ENCODE peak calls at places on chromosomes 6 and 20, in nine cellular contexts. V is GM13977; R is heart left ventricle; Q is amygdala; U is activated CD8-positive, alpha-beta memory T cell treated with anti-CD3 and anti-CD28 coated beads for 1 hour; C is HepG2; D is cardiac muscle cell; M is myocyte; N is PC-3. T is an unnamed sample.

GRCh38 chr6:1767481-1768246 is 157.9 kb downstream of the FOXC1 start:
- DNase-seq in V (no peak), R (no peak), Q (no peak), U (no peak), C (no peak), D (peak; percentile 91), M (peak; percentile 38), N (peak; percentile 68), T (no peak)

GRCh38 chr6:108565893-108566292 is 5.2 kb downstream of the FOXO3 start:
- DNase-seq in V (no peak), R (no peak), Q (no peak), U (no peak), C (peak; percentile 81), D (no peak), M (peak; percentile 44), N (peak; percentile 45), T (no peak)

GRCh38 chr6:168169624-168170023 is 90.6 kb upstream of the FRMD1 start:
- DNase-seq in V (no peak), R (no peak), Q (no peak), U (no peak), C (no peak), D (no peak), M (no peak), N (no peak), T (no peak)

GRCh38 chr6:145506554-145506953 is 228.8 kb downstream of the EPM2A start:
- DNase-seq in V (no peak), R (peak; percentile 58), Q (no peak), U (no peak), C (no peak), D (no peak), M (no peak), N (no peak), T (no peak)

GRCh38 chr20:571754-572331 is 28.3 kb upstream of the CSNK2A1 start:
- DNase-seq in V (no peak), R (peak; percentile 92), Q (no peak), U (no peak), C (no peak), D (peak; percentile 25), M (peak; percentile 73), N (peak; percentile 16), T (no peak)

GRCh38 chr20:49276201-49276894 is 1.5 kb downstream of the ZNFX1 start:
- DNase-seq in V (peak; percentile 65), R (no peak), Q (no peak), U (peak; percentile 14), C (no peak), D (no peak), M (peak; percentile 58), N (peak; percentile 75), T (no peak)

GRCh38 chr6:158322400-158322723 is 10.1 kb downstream of the TULP4 start:
- DNase-seq in V (no peak), R (no peak), Q (no peak), U (no peak), C (no peak), D (no peak), M (no peak), N (no peak), T (no peak)

GRCh38 chr6:96787846-96788580 is 49.3 kb downstream of the GPR63 start:
- DNase-seq in V (no peak), R (no peak), Q (no peak), U (no peak), C (no peak), D (no peak), M (no peak), N (no peak), T (no peak)

GRCh38 chr6:53309059-53309896 is 39.5 kb downstream of the ELOVL5 start:
- DNase-seq in V (peak; percentile 38), R (no peak), Q (no peak), U (no peak), C (peak; percentile 56), D (no peak), M (peak; percentile 94), N (peak; percentile 34), T (no peak)

GRCh38 chr6:165722022-165722421 is 59.0 kb upstream of the PDE10A start:
- DNase-seq in V (no peak), R (no peak), Q (no peak), U (no peak), C (no peak), D (no peak), M (no peak), N (no peak), T (no peak)

GRCh38 chr20:25058051-25058796 is at the start of gene ACSS1:
- DNase-seq in V (peak; percentile 88), R (peak; percentile 87), Q (peak; percentile 52), U (peak; percentile 56), C (no peak), D (no peak), M (no peak), N (peak; percentile 31), T (peak; percentile 50)

GRCh38 chr6:149128489-149129145 is 188.9 kb upstream of the TAB2 start:
- DNase-seq in V (no peak), R (no peak), Q (no peak), U (no peak), C (no peak), D (no peak), M (no peak), N (no peak), T (no peak)

GRCh38 chr20:17655286-17655651 is 26.8 kb downstream of the RRBP1 start:
- DNase-seq in V (no peak), R (no peak), Q (no peak), U (no peak), C (no peak), D (no peak), M (no peak), N (no peak), T (no peak)

GRCh38 chr20:37911838-37912273 is 8.9 kb downstream of the VSTM2L start:
- DNase-seq in V (peak; percentile 65), R (no peak), Q (no peak), U (no peak), C (no peak), D (no peak), M (no peak), N (peak; percentile 25), T (no peak)

GRCh38 chr6:168158980-168159349 is 80.0 kb upstream of the FRMD1 start:
- DNase-seq in V (no peak), R (no peak), Q (no peak), U (no peak), C (no peak), D (no peak), M (no peak), N (no peak), T (no peak)

GRCh38 chr6:170093658-170094596 is 197.0 kb downstream of the DLL1 start:
- DNase-seq in V (no peak), R (peak; percentile 62), Q (no peak), U (no peak), C (no peak), D (no peak), M (no peak), N (no peak), T (no peak)

GRCh38 chr6:29011276-29011734 is 6.2 kb upstream of the ZNF311 start:
- DNase-seq in V (peak; percentile 54), R (no peak), Q (no peak), U (peak; percentile 19), C (no peak), D (peak; percentile 64), M (peak; percentile 67), N (peak; percentile 53), T (no peak)

GRCh38 chr6:145669627-145670034 is 65.7 kb downstream of the EPM2A start:
- DNase-seq in V (no peak), R (no peak), Q (no peak), U (no peak), C (no peak), D (no peak), M (peak; percentile 59), N (peak; percentile 70), T (no peak)

GRCh38 chr6:90274481-90275030 is 22.1 kb downstream of the BACH2 start:
- DNase-seq in V (no peak), R (no peak), Q (no peak), U (peak; percentile 76), C (no peak), D (no peak), M (no peak), N (no peak), T (no peak)

GRCh38 chr20:29873946-29874345 is 1383.5 kb upstream of the DEFB115 start:
- DNase-seq in V (peak; percentile 39), R (peak; percentile 87), Q (no peak), U (no peak), C (no peak), D (peak; percentile 23), M (peak; percentile 45), N (no peak), T (no peak)

GRCh38 chr6:131640100-131640499 is 3.0 kb downstream of the ENPP3 start:
- DNase-seq in V (peak; percentile 28), R (no peak), Q (no peak), U (no peak), C (no peak), D (no peak), M (no peak), N (no peak), T (no peak)

GRCh38 chr6:163883946-163884345 is 469.4 kb downstream of the QKI start:
- DNase-seq in V (no peak), R (no peak), Q (no peak), U (no peak), C (no peak), D (no peak), M (no peak), N (no peak), T (no peak)

GRCh38 chr20:10040070-10040970 is 5.5 kb downstream of the ANKEF1 start:
- DNase-seq in V (no peak), R (no peak), Q (no peak), U (no peak), C (peak; percentile 80), D (no peak), M (no peak), N (peak; percentile 98), T (no peak)

GRCh38 chr6:16278048-16278724 is 39.8 kb downstream of the GMPR start:
- DNase-seq in V (no peak), R (no peak), Q (no peak), U (no peak), C (no peak), D (peak; percentile 26), M (peak; percentile 94), N (peak; percentile 64), T (no peak)

GRCh38 chr6:117601811-117602150 is 530 bp downstream of the GOPC start:
- DNase-seq in V (no peak), R (no peak), Q (peak; percentile 54), U (no peak), C (no peak), D (no peak), M (no peak), N (no peak), T (no peak)

GRCh38 chr6:105272783-105273182 is 93.0 kb upstream of the POPDC3 start:
- DNase-seq in V (no peak), R (no peak), Q (no peak), U (no peak), C (peak; percentile 18), D (peak; percentile 94), M (peak; percentile 23), N (peak; percentile 42), T (no peak)

GRCh38 chr6:124742971-124743370 is 219.3 kb upstream of the RNF217 start:
- DNase-seq in V (no peak), R (no peak), Q (no peak), U (no peak), C (no peak), D (no peak), M (peak; percentile 10), N (peak; percentile 55), T (no peak)

GRCh38 chr6:85797993-85798392 is 155.3 kb upstream of the SYNCRIP start:
- DNase-seq in V (no peak), R (no peak), Q (no peak), U (no peak), C (no peak), D (no peak), M (no peak), N (peak; percentile 48), T (no peak)

GRCh38 chr20:35652641-35653429 is 11.9 kb downstream of the CPNE1 start:
- DNase-seq in V (no peak), R (no peak), Q (no peak), U (no peak), C (no peak), D (no peak), M (no peak), N (no peak), T (no peak)